ENCODE peak calls at places on chromosomes 11 and 22, in ten cellular contexts. S, H, L, K, I, B, P, E, G and U are unnamed samples.

GRCh38 chr22:46075764-46076531 is 74.4 kb upstream of the PPARA start:
- DNase-seq in L (no peak), E (no peak), I (no peak), K (peak), G (no peak), B (no peak), P (no peak), S (no peak), H (no peak), U (no peak)

GRCh38 chr11:73218106-73218829 is at the start of gene P2RY2:
- DNase-seq in B (no peak), K (peak), I (peak), S (peak), P (no peak), L (no peak), E (peak), H (peak), G (peak), U (no peak)

GRCh38 chr11:111982019-111982464 is 43.2 kb upstream of the DLAT start:
- DNase-seq in E (peak), G (peak), B (no peak), P (no peak), K (peak), I (peak), H (no peak), S (peak), L (no peak), U (peak)

GRCh38 chr11:1237128-1237580 is 14.3 kb downstream of the MUC5B start:
- DNase-seq in G (no peak), I (no peak), B (no peak), E (no peak), H (no peak), P (no peak), K (no peak), L (no peak), S (no peak), U (no peak)

GRCh38 chr22:33018232-33018864 is 39.8 kb downstream of the SYN3 start:
- DNase-seq in I (peak), K (peak), P (peak), S (peak), L (peak), B (peak), G (peak), H (peak), E (peak), U (peak)

GRCh38 chr11:11435673-11436072 is 82.6 kb upstream of the CSNK2A3 start:
- DNase-seq in G (no peak), H (no peak), E (no peak), L (no peak), K (no peak), S (no peak), P (no peak), I (no peak), B (no peak), U (no peak)

GRCh38 chr11:67178421-67178820 is 59.4 kb downstream of the KDM2A start:
- DNase-seq in P (no peak), S (no peak), K (no peak), H (no peak), G (peak), L (no peak), E (no peak), B (no peak), I (no peak), U (peak)

GRCh38 chr11:46669606-46670243 is 30.7 kb downstream of the ARHGAP1 start:
- DNase-seq in E (peak), B (no peak), G (no peak), P (no peak), K (peak), L (no peak), I (no peak), S (peak), H (no peak), U (no peak)

GRCh38 chr11:126403039-126403438 is 47.6 kb downstream of the ST3GAL4 start:
- DNase-seq in B (no peak), I (no peak), S (peak), G (peak), H (no peak), E (no peak), L (no peak), K (peak), P (no peak), U (no peak)

GRCh38 chr11:122157540-122158173 is 41.6 kb upstream of the BLID start:
- DNase-seq in G (peak), I (peak), S (no peak), K (peak), B (no peak), E (no peak), P (no peak), H (no peak), L (no peak), U (no peak)

GRCh38 chr11:119056397-119056999 is 507 bp downstream of the HYOU1 start:
- DNase-seq in H (peak), I (peak), P (no peak), L (no peak), G (peak), B (no peak), K (peak), E (no peak), S (no peak), U (peak)

GRCh38 chr22:42959472-42960145 is 55.3 kb downstream of the PACSIN2 start:
- DNase-seq in B (no peak), E (peak), H (peak), L (no peak), S (peak), P (peak), G (peak), K (peak), I (peak), U (peak)

GRCh38 chr22:31177420-31178162 is 17.6 kb downstream of the RNF185 start:
- DNase-seq in G (peak), H (peak), I (peak), S (peak), K (peak), E (peak), B (peak), P (peak), L (peak), U (peak)

GRCh38 chr22:38570841-38571364 is 920 bp upstream of the DMC1 start:
- DNase-seq in I (no peak), G (peak), H (peak), L (no peak), P (no peak), K (peak), E (peak), B (peak), S (peak), U (peak)

GRCh38 chr11:35362571-35362980 is 56.8 kb downstream of the SLC1A2 start:
- DNase-seq in L (no peak), H (no peak), G (peak), B (peak), K (no peak), I (no peak), S (no peak), P (peak), E (no peak), U (peak)

GRCh38 chr11:128692750-128693578 is 908 bp upstream of the FLI1 start:
- DNase-seq in H (peak), G (no peak), B (peak), K (peak), L (no peak), E (peak), S (peak), I (peak), P (no peak), U (no peak)

GRCh38 chr11:73334244-73335203 is 26.4 kb downstream of the ARHGEF17 start:
- DNase-seq in K (peak), G (peak), H (peak), B (peak), E (peak), I (peak), P (peak), L (no peak), S (peak), U (peak)

GRCh38 chr11:85961930-85962363 is 106.8 kb downstream of the CCDC83 start:
- DNase-seq in H (no peak), G (no peak), S (no peak), P (no peak), E (peak), L (no peak), K (peak), I (peak), B (no peak), U (peak)

GRCh38 chr11:96614846-96615245 is 225.0 kb downstream of the JRKL start:
- DNase-seq in P (no peak), L (no peak), H (no peak), G (no peak), I (no peak), K (peak), E (no peak), S (no peak), B (no peak), U (no peak)

GRCh38 chr11:119717839-119718534 is 11.0 kb downstream of the NECTIN1 start:
- DNase-seq in S (no peak), E (no peak), H (no peak), I (no peak), L (no peak), K (peak), P (no peak), B (no peak), G (no peak), U (no peak)

GRCh38 chr11:73194593-73194992 is 23.5 kb upstream of the P2RY2 start:
- DNase-seq in B (no peak), K (no peak), P (no peak), L (no peak), G (peak), H (no peak), E (no peak), S (peak), I (no peak), U (no peak)

GRCh38 chr11:72522186-72522585 is 87.9 kb upstream of the CLPB start:
- DNase-seq in I (no peak), E (no peak), H (no peak), G (no peak), S (no peak), P (no peak), K (no peak), L (no peak), B (no peak), U (no peak)

GRCh38 chr22:50674606-50675552 is 2.3 kb downstream of the SHANK3 start:
- DNase-seq in K (peak), B (no peak), H (no peak), G (peak), S (peak), I (peak), L (no peak), P (no peak), E (no peak), U (no peak)

GRCh38 chr11:68806931-68807844 is 34.5 kb downstream of the CPT1A start:
- DNase-seq in L (peak), K (no peak), I (peak), H (peak), B (peak), G (peak), P (peak), S (no peak), E (peak), U (peak)

GRCh38 chr11:63459586-63459985 is 31.4 kb downstream of the PLAAT5 start:
- DNase-seq in I (no peak), E (no peak), L (no peak), K (no peak), G (no peak), H (no peak), P (no peak), B (no peak), S (no peak), U (no peak)

GRCh38 chr22:17281026-17281809 is 62.0 kb upstream of the ADA2 start:
- DNase-seq in G (no peak), H (no peak), S (no peak), I (no peak), B (no peak), K (no peak), P (no peak), E (no peak), L (no peak), U (no peak)

GRCh38 chr11:76610871-76611475 is 59.6 kb downstream of the LRRC32 start:
- DNase-seq in B (no peak), E (no peak), K (peak), I (no peak), L (no peak), G (no peak), H (no peak), S (no peak), P (no peak), U (no peak)